ENCODE peak calls at places on chromosomes 6 and 20, in eight cellular contexts. U is neuronal stem cell, V is foreskin fibroblast, T is colonic mucosa, M is lower lobe of right lung, F is fibroblast of lung, P is H7, Z is AG04450. B is an unnamed sample.

GRCh38 chr6:121351911-121352310 is 17.6 kb upstream of the TBC1D32 start:
- DNase-seq in U (no peak), V (no peak), T (no peak), M (no peak), F (no peak), P (no peak), Z (no peak), B (no peak)

GRCh38 chr6:30378290-30378937 is 33.5 kb downstream of the RPP21 start:
- DNase-seq in U (peak; percentile 41), V (no peak), T (no peak), M (no peak), F (peak; percentile 28), P (peak; percentile 66), Z (no peak), B (peak; percentile 10)

GRCh38 chr6:75611702-75612375 is 10.2 kb downstream of the SENP6 start:
- DNase-seq in U (no peak), V (no peak), T (no peak), M (no peak), F (no peak), P (no peak), Z (no peak), B (no peak)

GRCh38 chr6:56570434-56571359 is 72.0 kb downstream of the DST start:
- DNase-seq in U (no peak), V (no peak), T (no peak), M (no peak), F (peak; percentile 50), P (peak; percentile 5), Z (no peak), B (peak; percentile 52)

GRCh38 chr6:53192590-53193232 is 44.1 kb upstream of the GCM1 start:
- DNase-seq in U (peak; percentile 5), V (no peak), T (no peak), M (no peak), F (no peak), P (peak; percentile 49), Z (no peak), B (peak; percentile 24)

GRCh38 chr20:36821964-36822437 is 48.4 kb upstream of the DSN1 start:
- DNase-seq in U (no peak), V (no peak), T (no peak), M (no peak), F (no peak), P (no peak), Z (no peak), B (no peak)

GRCh38 chr20:25030007-25030648 is 27.8 kb downstream of the ACSS1 start:
- DNase-seq in U (no peak), V (no peak), T (no peak), M (peak; percentile 13), F (no peak), P (no peak), Z (no peak), B (no peak)

GRCh38 chr20:20710847-20711315 is 1.6 kb downstream of the RALGAPA2 start:
- DNase-seq in U (no peak), V (no peak), T (peak; percentile 75), M (peak; percentile 61), F (no peak), P (no peak), Z (no peak), B (peak; percentile 91)

GRCh38 chr6:151075527-151075926 is 164.2 kb upstream of the AKAP12 start:
- DNase-seq in U (no peak), V (no peak), T (no peak), M (no peak), F (peak; percentile 90), P (no peak), Z (no peak), B (no peak)

GRCh38 chr20:57996936-57997629 is 231.4 kb downstream of the ANKRD60 start:
- DNase-seq in U (no peak), V (peak; percentile 66), T (no peak), M (no peak), F (no peak), P (no peak), Z (no peak), B (no peak)

GRCh38 chr20:22374066-22374465 is 210.3 kb downstream of the FOXA2 start:
- DNase-seq in U (no peak), V (no peak), T (no peak), M (no peak), F (no peak), P (no peak), Z (no peak), B (no peak)

GRCh38 chr6:21227486-21227885 is 366.1 kb upstream of the SOX4 start:
- DNase-seq in U (no peak), V (peak; percentile 48), T (no peak), M (no peak), F (no peak), P (no peak), Z (no peak), B (no peak)

GRCh38 chr6:134436281-134436815 is 118.4 kb upstream of the SGK1 start:
- DNase-seq in U (no peak), V (peak; percentile 97), T (no peak), M (peak; percentile 58), F (peak; percentile 97), P (no peak), Z (peak; percentile 84), B (no peak)

GRCh38 chr20:3670511-3670910 is 7.3 kb upstream of the GFRA4 start:
- DNase-seq in U (no peak), V (no peak), T (no peak), M (no peak), F (no peak), P (peak; percentile 77), Z (no peak), B (no peak)

GRCh38 chr6:47254051-47254450 is 55.7 kb downstream of the TNFRSF21 start:
- DNase-seq in U (no peak), V (no peak), T (no peak), M (no peak), F (no peak), P (no peak), Z (no peak), B (no peak)

GRCh38 chr6:147852772-147853171 is 344.3 kb downstream of the SAMD5 start:
- DNase-seq in U (no peak), V (peak; percentile 4), T (no peak), M (no peak), F (no peak), P (no peak), Z (no peak), B (no peak)
- H3K4me3 ChIP-seq in U (no peak overlapping the region), V (no peak overlapping the region), T (no peak overlapping the region), M (no peak overlapping the region), F (no peak overlapping the region), P (no peak overlapping the region), Z (no peak overlapping the region), B (no peak overlapping the region)

DNA sequence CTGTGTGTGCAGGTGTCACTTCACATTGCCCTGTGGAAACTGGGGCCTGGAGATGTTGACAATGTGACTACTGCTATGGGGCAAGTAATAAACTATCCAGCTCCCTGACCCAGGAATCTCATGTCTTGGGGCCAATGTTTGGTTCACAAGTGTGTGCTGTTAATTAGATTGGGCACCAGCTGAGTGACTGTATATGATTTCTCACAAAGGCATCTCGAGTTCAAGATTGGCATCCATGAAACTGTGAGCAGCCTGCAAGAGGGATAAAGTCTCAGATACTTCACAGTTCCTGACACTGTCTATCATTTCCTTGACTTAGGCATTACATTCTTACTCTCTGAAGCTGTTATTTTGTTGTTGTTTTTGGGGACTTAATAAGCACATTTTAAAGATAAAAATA is 264.0 kb downstream of the PRKN start:
- DNase-seq in U (no peak), V (no peak), T (no peak), M (no peak), F (no peak), P (no peak), Z (no peak), B (no peak)
- H3K4me3 ChIP-seq in U (no peak overlapping the region), V (no peak overlapping the region), T (no peak overlapping the region), M (no peak overlapping the region), F (no peak overlapping the region), P (no peak overlapping the region), Z (no peak overlapping the region), B (no peak overlapping the region)

DNA sequence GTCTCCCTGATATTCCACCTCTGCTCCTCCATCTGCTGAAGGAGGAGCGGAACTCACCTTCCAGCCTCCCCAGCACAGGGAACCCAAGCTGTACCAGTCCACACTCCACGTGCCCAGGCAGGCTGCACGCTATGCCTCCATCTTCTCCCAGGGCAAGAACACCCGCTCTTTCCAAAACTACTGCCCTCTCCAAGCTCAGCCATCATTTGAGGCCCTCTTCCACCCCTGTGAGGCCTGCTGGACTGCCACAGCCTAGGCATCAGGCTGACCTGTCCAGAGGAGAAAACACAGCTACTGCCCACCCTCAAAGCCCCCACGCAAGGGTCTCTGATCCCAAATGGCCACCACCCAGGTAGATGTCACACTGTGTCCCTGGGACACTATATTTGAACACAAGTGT is 99.9 kb downstream of the PRND start:
- DNase-seq in U (no peak), V (no peak), T (no peak), M (no peak), F (no peak), P (no peak), Z (no peak), B (no peak)
- H3K4me3 ChIP-seq in U (no peak overlapping the region), V (no peak overlapping the region), T (no peak overlapping the region), M (peak overlapping the region; percentile 88), F (no peak overlapping the region), P (no peak overlapping the region), Z (no peak overlapping the region), B (no peak overlapping the region)

GRCh38 chr6:13012271-13012670 is 295.7 kb downstream of the PHACTR1 start:
- DNase-seq in U (no peak), V (no peak), T (no peak), M (no peak), F (no peak), P (no peak), Z (no peak), B (peak; percentile 69)

GRCh38 chr6:13012977-13013680 is 296.6 kb downstream of the PHACTR1 start:
- DNase-seq in U (peak; percentile 29), V (no peak), T (no peak), M (peak; percentile 85), F (no peak), P (no peak), Z (no peak), B (peak; percentile 8)

GRCh38 chr6:13013681-13014550 is 297.3 kb downstream of the PHACTR1 start:
- DNase-seq in U (no peak), V (no peak), T (no peak), M (no peak), F (peak; percentile 2), P (peak; percentile 86), Z (no peak), B (no peak)

GRCh38 chr6:13015379-13015681 is 298.8 kb downstream of the PHACTR1 start:
- DNase-seq in U (no peak), V (no peak), T (no peak), M (no peak), F (no peak), P (no peak), Z (no peak), B (no peak)

DNA sequence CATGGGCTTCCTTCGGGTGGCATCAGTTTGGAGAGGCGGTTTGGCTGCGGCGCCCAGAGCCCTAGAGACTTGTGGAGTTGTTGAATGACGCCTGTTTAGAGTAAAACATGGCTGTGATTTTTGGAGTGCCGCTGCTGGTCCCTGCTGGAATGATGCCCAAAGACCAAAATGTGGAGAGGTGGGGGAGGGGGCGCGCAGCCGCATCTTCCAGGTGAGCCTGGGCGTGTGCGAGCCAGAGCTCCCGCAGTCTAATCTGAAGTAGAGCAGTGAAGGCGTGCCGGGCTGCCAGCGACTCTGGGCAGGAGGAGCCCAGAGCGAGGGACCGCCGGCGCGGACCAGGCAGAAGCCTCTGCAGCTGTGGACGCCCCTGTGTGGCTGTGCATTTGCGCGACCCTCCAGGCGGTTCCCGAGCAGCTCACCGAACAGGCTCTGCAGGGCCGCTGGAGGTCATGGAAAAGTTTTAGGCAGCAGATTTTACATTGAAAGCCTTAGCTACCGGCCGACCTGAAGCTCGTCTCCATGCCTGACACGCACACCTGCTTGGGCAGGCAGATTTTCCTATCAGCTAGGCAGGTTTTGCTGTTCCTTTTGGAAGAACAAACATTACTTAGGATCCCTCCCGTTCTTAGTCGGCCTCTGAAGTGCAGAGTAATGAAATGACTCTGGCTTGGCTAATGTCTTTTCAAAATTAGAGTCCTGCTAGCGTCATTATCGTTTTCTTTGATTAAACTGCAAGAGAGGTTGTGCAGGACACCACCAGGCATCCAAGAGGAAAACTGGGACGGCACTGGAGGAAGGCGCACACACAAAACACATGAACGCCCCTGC is 298.2 kb downstream of the PHACTR1 start:
- DNase-seq in U (no peak), V (no peak), T (no peak), M (peak; percentile 62), F (no peak), P (peak; percentile 74), Z (no peak), B (peak; percentile 22)
- H3K4me3 ChIP-seq in U (peak overlapping the region; percentile 60), V (peak overlapping the region; percentile 57), T (no peak overlapping the region), M (peak overlapping the region; percentile 61), F (no peak overlapping the region), P (peak overlapping the region; percentile 56), Z (no peak overlapping the region), B (no peak overlapping the region)

B was measured in small intestine.